ENCODE peak calls at places on chromosomes 13 and 19, in five cellular contexts. S, D, J, Q and R are unnamed samples. For H3K4me1, the result is how much of the 10 kb centered on the place peaks cover.

GRCh38 chr19:33288666-33289065 is 13.7 kb downstream of the CEBPA start:
- DNase-seq in Q (no peak), S (no peak), D (no peak), J (no peak), R (no peak)

GRCh38 chr13:46810440-46810839 is 13.5 kb upstream of the ESD start:
- DNase-seq in S (no peak), J (no peak), Q (no peak), D (no peak), R (no peak)

GRCh38 chr13:85816413-85816812 is 17.2 kb upstream of the SLITRK6 start:
- DNase-seq in J (no peak), Q (no peak), D (no peak), S (no peak), R (no peak)

GRCh38 chr19:6026390-6026897 is 48.5 kb upstream of the RANBP3 start:
- DNase-seq in D (no peak), Q (no peak), S (no peak), J (no peak), R (no peak)

GRCh38 chr13:30133554-30133912 is 173.8 kb downstream of the KATNAL1 start:
- DNase-seq in J (no peak), Q (no peak), S (no peak), D (no peak), R (no peak)

GRCh38 chr13:20580257-20580656 is 13.3 kb downstream of the IFT88 start:
- DNase-seq in J (no peak), D (no peak), S (peak), Q (peak), R (no peak)

GRCh38 chr13:51230473-51231105 is 8.4 kb downstream of the FAM124A start:
- DNase-seq in S (peak), Q (no peak), J (peak), D (peak), R (peak)

GRCh38 chr19:19040417-19040816 is 7.0 kb downstream of the ARMC6 start:
- DNase-seq in Q (no peak), J (peak), D (peak), S (peak), R (peak)

GRCh38 chr19:741506-742131 is 9.3 kb upstream of the MISP start:
- DNase-seq in Q (no peak), S (no peak), J (no peak), D (no peak), R (no peak)

GRCh38 chr13:107883561-107884175 is 331.7 kb downstream of the LIG4 start:
- DNase-seq in J (peak), S (no peak), Q (no peak), D (no peak), R (no peak)

GRCh38 chr13:107138468-107138867 is 570.5 kb upstream of the ARGLU1 start:
- DNase-seq in J (no peak), S (no peak), Q (no peak), D (no peak), R (no peak)

GRCh38 chr19:58558066-58558622 is at the start of gene UBE2M:
- DNase-seq in S (peak), Q (no peak), D (peak), J (no peak), R (peak)

DNA sequence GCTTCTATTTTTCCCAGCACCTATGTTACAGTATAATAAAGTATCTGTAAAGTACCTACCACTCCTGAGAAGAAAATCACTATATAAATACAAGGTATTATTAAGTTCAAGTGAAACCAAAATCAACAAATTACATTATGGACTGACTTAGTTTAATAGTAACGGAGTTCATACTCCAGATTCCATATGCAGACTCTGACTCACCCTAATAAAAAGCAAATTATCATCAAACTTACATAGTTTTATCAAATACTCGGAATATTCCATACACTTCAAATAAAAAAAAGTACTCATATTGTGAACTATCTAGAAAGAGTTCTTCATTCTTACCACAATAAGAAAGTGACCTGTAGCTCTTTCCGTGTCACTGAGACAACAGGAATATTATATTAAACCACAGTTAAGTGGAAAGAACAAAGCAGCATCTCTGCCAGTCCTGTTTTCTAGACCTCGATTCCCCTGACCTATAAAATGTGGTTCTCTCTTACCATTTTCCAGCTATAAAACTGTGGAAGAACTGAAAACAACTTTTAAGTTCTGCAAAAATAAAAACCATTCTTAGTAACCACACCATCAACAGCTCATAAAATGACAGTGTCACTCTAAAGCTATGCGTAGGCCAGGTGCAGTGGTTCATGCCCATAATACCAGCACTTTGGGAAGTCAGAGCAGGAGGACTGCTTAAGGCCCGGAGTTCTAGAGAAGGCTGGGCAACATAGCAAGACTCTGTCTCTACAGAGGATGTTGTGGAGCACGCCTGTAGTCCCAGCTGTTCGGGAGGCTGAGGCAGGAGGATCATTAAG is 42.6 kb downstream of the USP12 start:
- DNase-seq in S (no peak), J (no peak), D (no peak), Q (no peak), R (no peak)
- H3K4me1 ChIP-seq in S (under half), J (under half), D (under half), Q (under half), R (under half)

DNA sequence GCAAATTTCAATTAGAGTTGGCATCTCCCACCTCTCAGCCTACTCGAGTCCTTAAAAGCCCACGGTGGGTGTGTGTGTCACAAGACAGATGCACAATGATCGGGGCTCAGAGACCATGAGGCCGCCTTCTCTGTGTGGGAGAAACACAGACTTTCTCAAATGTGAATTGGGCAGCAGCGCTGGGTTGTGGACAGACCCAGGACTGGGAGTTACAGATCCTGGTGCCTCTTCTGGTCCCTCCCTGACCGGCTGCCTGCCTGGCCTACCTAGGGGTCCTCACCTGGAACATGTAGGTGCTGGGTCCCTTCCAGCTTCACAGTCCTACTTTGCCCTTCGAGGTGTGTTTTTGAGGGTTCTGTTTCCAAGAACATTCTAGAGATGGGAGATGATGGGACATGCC is 4.9 kb downstream of the CEACAM8 start:
- DNase-seq in J (no peak), Q (no peak), S (no peak), D (no peak), R (no peak)
- TF ChIP-seq POLR2A in J (no peak), Q (no peak), S (no peak), D (no peak), R (no peak)

DNA sequence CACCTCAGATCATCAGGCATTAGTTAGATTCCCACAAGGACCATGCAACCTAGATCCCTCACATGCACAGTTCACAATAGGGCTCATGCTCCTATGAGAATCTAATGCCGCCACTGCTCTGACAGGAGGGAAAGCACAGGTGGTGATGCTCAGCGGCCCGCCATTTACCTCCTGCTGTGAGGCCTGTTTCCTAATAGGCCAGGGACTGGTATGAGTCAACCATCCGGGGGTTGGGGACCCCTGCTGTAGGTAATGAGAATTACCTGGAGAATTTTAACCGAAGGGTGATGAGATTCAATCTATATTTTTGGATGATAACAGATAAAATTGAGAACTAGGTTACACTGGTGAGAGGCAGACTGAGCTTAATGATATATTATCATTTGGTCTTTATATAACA is 101.4 kb downstream of the LACC1 start:
- DNase-seq in J (no peak), D (no peak), Q (no peak), S (no peak), R (no peak)
- TF ChIP-seq CTCF in J (no peak), D (no peak), Q (no peak), S (no peak), R (no peak)

DNA sequence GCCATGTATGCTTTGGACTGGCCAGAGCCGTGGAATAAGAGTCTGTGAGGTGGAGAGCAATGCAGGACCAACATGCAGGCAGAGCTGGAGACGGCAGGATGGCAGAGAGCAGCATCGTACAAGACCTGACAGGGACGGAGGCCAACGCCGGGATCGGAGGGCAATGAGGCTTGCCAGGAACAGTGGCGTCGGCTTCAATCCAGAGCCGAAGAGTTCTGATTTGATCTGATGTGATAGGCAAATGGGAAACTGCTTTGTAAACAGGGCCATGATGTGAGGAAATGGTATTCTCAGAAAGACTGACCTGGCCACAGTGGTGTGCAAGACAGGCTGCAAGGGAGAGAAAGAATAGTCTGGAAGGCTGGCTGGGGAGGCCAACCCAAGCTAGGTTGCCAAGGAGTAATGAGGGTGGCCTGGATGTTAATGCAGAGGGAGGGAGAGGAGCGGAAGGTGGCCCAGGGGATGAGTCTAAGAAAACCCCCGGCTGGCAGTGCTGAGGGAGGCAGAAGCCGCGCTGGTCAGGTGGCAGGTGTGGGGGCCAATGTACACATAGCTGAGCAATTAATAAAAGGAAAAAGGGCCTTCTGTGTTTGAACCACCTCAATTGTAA is 26.7 kb downstream of the RCBTB2 start:
- DNase-seq in J (no peak), Q (no peak), D (no peak), S (no peak), R (no peak)
- H3K4me1 ChIP-seq in J (under half), Q (under half), D (under half), S (under half), R (under half)

DNA sequence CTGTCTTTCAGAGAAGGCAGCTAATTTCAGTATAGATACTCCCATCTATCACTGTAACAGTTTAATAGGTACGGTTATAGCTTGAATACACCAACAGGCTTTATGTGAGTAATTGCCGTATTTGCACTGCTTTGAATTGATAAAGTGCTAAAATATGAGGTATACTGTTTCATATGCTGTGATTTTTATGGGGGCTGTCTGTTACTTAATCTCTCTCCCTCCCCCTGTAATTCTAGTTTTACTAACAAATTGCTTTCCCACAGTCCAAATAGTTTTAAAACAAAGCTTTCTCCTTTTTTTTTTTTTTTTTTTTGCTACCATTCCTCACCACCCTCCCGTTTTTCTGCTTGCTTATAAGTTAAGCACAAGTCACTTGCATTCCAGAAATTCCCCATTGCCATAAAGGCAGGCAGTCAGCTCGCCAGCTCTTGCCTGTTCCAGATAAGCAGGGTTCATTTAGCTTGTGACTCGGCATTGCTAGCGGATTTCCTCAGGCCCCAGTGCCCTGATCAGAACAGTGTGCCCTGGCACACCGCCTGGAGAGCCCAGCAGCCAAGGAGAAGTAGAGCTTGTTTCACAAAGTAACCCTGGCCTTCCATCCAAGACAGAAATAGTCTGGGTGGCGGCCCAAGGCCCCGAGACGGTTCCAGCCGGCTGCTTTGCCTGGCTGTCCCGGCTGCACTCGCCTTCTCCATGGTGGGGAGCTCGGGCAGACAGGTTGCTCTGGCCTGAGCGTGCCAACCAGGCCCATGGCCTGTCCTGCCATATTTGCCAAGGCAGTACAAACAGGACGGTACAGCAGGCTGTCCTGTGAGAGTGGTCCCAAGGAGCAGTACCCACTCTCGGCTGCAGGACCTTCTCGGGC is 43.5 kb upstream of the NPAS1 start:
- DNase-seq in S (peak), Q (peak), D (peak), J (peak), R (peak)
- TF ChIP-seq POLR2A in S (no peak), Q (no peak), D (no peak), J (peak), R (no peak)

GRCh38 chr19:40271706-40272105 is 13.4 kb downstream of the AKT2 start:
- DNase-seq in D (no peak), J (no peak), Q (no peak), S (no peak), R (no peak)

GRCh38 chr19:40269216-40269940 is 15.8 kb downstream of the AKT2 start:
- DNase-seq in D (no peak), J (no peak), S (no peak), Q (no peak), R (no peak)

GRCh38 chr19:40272261-40272660 is 12.9 kb downstream of the AKT2 start:
- DNase-seq in S (no peak), J (no peak), D (no peak), Q (no peak), R (no peak)

GRCh38 chr19:40267601-40267997 is 17.5 kb downstream of the AKT2 start:
- DNase-seq in J (no peak), S (no peak), D (no peak), Q (no peak), R (no peak)

GRCh38 chr19:40270362-40271089 is 14.6 kb downstream of the AKT2 start:
- DNase-seq in J (no peak), D (no peak), S (no peak), Q (no peak), R (no peak)
- TF ChIP-seq CTCF in J (no peak), D (no peak), S (no peak), Q (no peak), R (no peak)

GRCh38 chr13:112924365-112924764 is 44.6 kb upstream of the MCF2L start:
- DNase-seq in Q (no peak), D (no peak), J (no peak), S (no peak), R (no peak)

GRCh38 chr13:112928020-112928931 is 40.7 kb upstream of the MCF2L start:
- DNase-seq in S (no peak), J (no peak), D (no peak), Q (no peak), R (no peak)

GRCh38 chr13:112926003-112926402 is 43.0 kb upstream of the MCF2L start:
- DNase-seq in J (no peak), S (no peak), D (no peak), Q (no peak), R (no peak)

GRCh38 chr13:112928958-112929777 is 39.8 kb upstream of the MCF2L start:
- DNase-seq in J (peak), D (no peak), Q (no peak), S (peak), R (no peak)

GRCh38 chr13:112926993-112927392 is 42.0 kb upstream of the MCF2L start:
- DNase-seq in D (no peak), Q (no peak), J (no peak), S (no peak), R (no peak)
- H3K4me1 ChIP-seq in D (under half), Q (under half), J (under half), S (under half), R (under half)

GRCh38 chr19:14470031-14470876 is 4.9 kb downstream of the PTGER1 start:
- DNase-seq in J (no peak), S (no peak), Q (no peak), D (no peak), R (no peak)

GRCh38 chr19:14473073-14473790 is 1.9 kb downstream of the PTGER1 start:
- DNase-seq in J (no peak), S (no peak), D (no peak), Q (no peak), R (no peak)

GRCh38 chr19:14473915-14474578 is 1.1 kb downstream of the PTGER1 start:
- DNase-seq in S (peak), D (no peak), Q (no peak), J (no peak), R (no peak)

GRCh38 chr19:14471436-14472187 is 3.5 kb downstream of the PTGER1 start:
- DNase-seq in J (no peak), S (no peak), Q (no peak), D (no peak), R (no peak)

DNA sequence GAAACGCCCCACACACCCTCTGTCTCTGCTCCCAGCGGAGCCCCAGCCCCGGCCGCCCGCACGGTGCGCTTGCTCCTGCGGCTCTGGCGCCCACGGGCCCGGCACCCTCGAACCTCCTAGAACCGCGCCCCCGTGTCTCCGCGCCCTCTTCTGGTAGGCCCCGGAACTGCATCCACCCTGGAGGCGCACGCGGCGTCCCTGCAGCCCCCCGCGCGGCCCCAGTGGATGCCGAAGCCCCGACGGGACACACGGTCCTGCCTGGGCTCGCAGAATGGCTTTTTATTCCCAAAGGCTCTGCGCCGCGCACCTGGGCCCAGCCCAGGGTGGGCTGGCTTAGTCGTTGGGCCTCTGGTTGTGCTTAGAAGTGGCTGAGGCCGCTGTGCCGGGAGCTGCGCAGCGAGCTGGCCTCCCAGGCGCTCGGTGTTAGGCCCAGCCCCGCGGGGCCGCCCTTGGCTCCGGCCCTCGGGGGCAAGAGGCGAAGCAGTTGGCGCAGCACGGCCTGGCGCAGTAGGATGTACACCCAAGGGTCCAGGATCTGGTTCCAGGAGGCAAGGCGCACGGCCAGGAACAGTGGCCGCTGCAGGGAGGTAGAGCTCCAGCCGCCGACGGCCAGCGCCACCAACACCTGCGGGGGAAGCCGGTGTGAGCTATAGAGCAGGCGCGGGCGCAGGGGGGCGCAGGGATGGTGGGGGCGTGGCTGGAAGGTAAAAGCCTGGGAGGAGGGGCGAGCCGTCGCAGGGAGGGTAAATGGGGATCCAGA is 2.8 kb downstream of the PTGER1 start:
- DNase-seq in J (peak), D (peak), S (peak), Q (no peak), R (peak)
- TF ChIP-seq POLR2A in J (no peak), D (no peak), S (no peak), Q (no peak), R (no peak)